ENCODE peak calls at places on chromosome 1, in seven cellular contexts. I is cardiac muscle cell, C is foreskin fibroblast, B is GM23338, G is ascending aorta, J is stomach, P is A549. L is an unnamed sample.
A peak's percentile ranks its signal among the peaks of the same experiment; 100 is the strongest.

GRCh38 chr1:194067772-194068171 is 881.4 kb upstream of the B3GALT2 start:
- DNase-seq in I (no peak), C (peak; percentile 50), B (no peak), G (no peak), J (no peak), P (no peak), L (no peak)

GRCh38 chr1:187408217-187409004 is 579.7 kb downstream of the PLA2G4A start:
- DNase-seq in I (peak; percentile 67), C (no peak), B (no peak), G (no peak), J (no peak), P (no peak), L (no peak)

GRCh38 chr1:155126494-155127104 is 1.1 kb upstream of the EFNA1 start:
- DNase-seq in I (peak; percentile 54), C (peak; percentile 37), B (peak; percentile 83), G (no peak), J (peak; percentile 63), P (no peak), L (no peak)

GRCh38 chr1:29646161-29646775 is 409.9 kb downstream of the PTPRU start:
- DNase-seq in I (no peak), C (no peak), B (no peak), G (no peak), J (no peak), P (no peak), L (peak; percentile 55)

GRCh38 chr1:183881387-183882084 is 76.6 kb downstream of the RGL1 start:
- DNase-seq in I (peak; percentile 96), C (peak; percentile 82), B (peak; percentile 76), G (no peak), J (peak; percentile 65), P (peak; percentile 13), L (no peak)

GRCh38 chr1:57450981-57451380 is 27.1 kb upstream of the DAB1 start:
- DNase-seq in I (no peak), C (no peak), B (peak; percentile 33), G (no peak), J (no peak), P (no peak), L (no peak)

GRCh38 chr1:244920911-244921310 is 56.6 kb upstream of the HNRNPU start:
- DNase-seq in I (no peak), C (no peak), B (no peak), G (no peak), J (no peak), P (no peak), L (no peak)

GRCh38 chr1:207941664-207942063 is 30.7 kb upstream of the CD34 start:
- DNase-seq in I (peak; percentile 94), C (peak; percentile 33), B (no peak), G (peak; percentile 68), J (peak; percentile 55), P (no peak), L (peak; percentile 92)

GRCh38 chr1:98276514-98276913 is 355.7 kb upstream of the DPYD start:
- DNase-seq in I (no peak), C (no peak), B (peak; percentile 13), G (no peak), J (no peak), P (no peak), L (no peak)

GRCh38 chr1:11248169-11248568 is 14.2 kb downstream of the MTOR start:
- DNase-seq in I (no peak), C (no peak), B (no peak), G (no peak), J (no peak), P (no peak), L (no peak)

GRCh38 chr1:231629132-231629531 is 2.5 kb downstream of the DISC1 start:
- DNase-seq in I (peak; percentile 49), C (peak; percentile 35), B (no peak), G (no peak), J (no peak), P (no peak), L (no peak)

GRCh38 chr1:200323856-200324400 is 85.9 kb downstream of the ZNF281 start:
- DNase-seq in I (peak; percentile 57), C (peak; percentile 84), B (no peak), G (no peak), J (no peak), P (no peak), L (no peak)

GRCh38 chr1:167357305-167357704 is 136.6 kb downstream of the POU2F1 start:
- DNase-seq in I (no peak), C (no peak), B (no peak), G (no peak), J (no peak), P (no peak), L (no peak)

GRCh38 chr1:26027716-26028489 is 6.3 kb downstream of the EXTL1 start:
- DNase-seq in I (no peak), C (peak; percentile 51), B (no peak), G (no peak), J (no peak), P (no peak), L (no peak)
- H3K4me3 ChIP-seq in I (no peak overlapping the region), C (no peak overlapping the region), B (no peak overlapping the region), G (no peak overlapping the region), J (no peak overlapping the region), P (no peak overlapping the region), L (no peak overlapping the region)

GRCh38 chr1:233664804-233665574 is 51.1 kb downstream of the KCNK1 start:
- DNase-seq in I (no peak), C (no peak), B (no peak), G (no peak), J (no peak), P (no peak), L (no peak)

GRCh38 chr1:233665575-233666270 is 51.8 kb downstream of the KCNK1 start:
- DNase-seq in I (no peak), C (no peak), B (no peak), G (no peak), J (no peak), P (no peak), L (no peak)

GRCh38 chr1:233668146-233668724 is 54.3 kb downstream of the KCNK1 start:
- DNase-seq in I (peak; percentile 2), C (peak; percentile 36), B (no peak), G (no peak), J (no peak), P (no peak), L (no peak)

GRCh38 chr1:233671286-233671685 is 57.4 kb downstream of the KCNK1 start:
- DNase-seq in I (no peak), C (no peak), B (no peak), G (no peak), J (no peak), P (no peak), L (no peak)

GRCh38 chr1:233668725-233669294 is 54.9 kb downstream of the KCNK1 start:
- DNase-seq in I (peak; percentile 46), C (peak; percentile 33), B (no peak), G (no peak), J (no peak), P (peak; percentile 85), L (no peak)
- TF ChIP-seq CTCF in I (no peak), C (no peak), B (no peak), G (no peak), J (no peak), P (no peak), L (no peak)

GRCh38 chr1:235270625-235271024 is 57.4 kb downstream of the ARID4B start:
- DNase-seq in I (peak; percentile 16), C (peak; percentile 41), B (peak; percentile 67), G (no peak), J (no peak), P (no peak), L (no peak)
- H3K4me3 ChIP-seq in I (no peak overlapping the region), C (no peak overlapping the region), B (no peak overlapping the region), G (no peak overlapping the region), J (no peak overlapping the region), P (no peak overlapping the region), L (no peak overlapping the region)

GRCh38 chr1:178571807-178572206 is 58.9 kb downstream of the TEX35 start:
- DNase-seq in I (no peak), C (peak; percentile 6), B (no peak), G (no peak), J (no peak), P (no peak), L (no peak)

GRCh38 chr1:178575611-178576331 is 62.9 kb downstream of the TEX35 start:
- DNase-seq in I (no peak), C (peak; percentile 31), B (peak; percentile 61), G (no peak), J (no peak), P (no peak), L (no peak)

GRCh38 chr1:178574345-178574744 is 61.4 kb downstream of the TEX35 start:
- DNase-seq in I (no peak), C (no peak), B (no peak), G (no peak), J (no peak), P (no peak), L (no peak)

GRCh38 chr1:178573330-178573729 is 60.4 kb downstream of the TEX35 start:
- DNase-seq in I (no peak), C (no peak), B (no peak), G (no peak), J (no peak), P (no peak), L (no peak)

GRCh38 chr1:178572604-178573003 is 59.7 kb downstream of the TEX35 start:
- DNase-seq in I (no peak), C (no peak), B (peak; percentile 41), G (no peak), J (no peak), P (no peak), L (no peak)
- TF ChIP-seq CTCF in I (no peak), C (no peak), B (peak; percentile 31), G (no peak), J (no peak), P (no peak), L (no peak)

L was measured in coronary artery.